ENCODE peak calls at places on chromosomes 2 and 18, in seven cellular contexts. J, H, Z, U, X, I and F are unnamed samples.

GRCh38 chr2:20212871-20213503 is 11.9 kb downstream of the SDC1 start:
- DNase-seq in X (no peak), U (no peak), I (no peak), Z (no peak), H (no peak), J (no peak), F (no peak)

GRCh38 chr18:27378396-27379094 is 193.4 kb upstream of the CHST9 start:
- DNase-seq in X (no peak), H (no peak), Z (no peak), I (no peak), J (no peak), U (peak; percentile 1), F (no peak)

GRCh38 chr2:767944-768343 is 90.7 kb upstream of the TMEM18 start:
- DNase-seq in I (no peak), X (no peak), U (no peak), J (no peak), Z (no peak), H (no peak), F (no peak)

GRCh38 chr2:103005386-103005785 is 243.6 kb downstream of the TMEM182 start:
- DNase-seq in U (no peak), H (no peak), J (no peak), X (no peak), Z (no peak), I (no peak), F (no peak)

GRCh38 chr18:8800445-8800844 is 95.1 kb downstream of the MTCL1 start:
- DNase-seq in I (no peak), H (peak; percentile 97), Z (no peak), U (peak; percentile 100), J (no peak), X (peak; percentile 89), F (no peak)

GRCh38 chr2:86064006-86064405 is 41.7 kb downstream of the POLR1A start:
- DNase-seq in X (no peak), H (no peak), J (no peak), Z (no peak), U (peak; percentile 66), I (no peak), F (no peak)

GRCh38 chr2:100029460-100029859 is 112.9 kb downstream of the AFF3 start:
- DNase-seq in J (no peak), X (no peak), I (no peak), U (no peak), Z (no peak), H (no peak), F (no peak)

GRCh38 chr2:12732663-12733062 is 15.9 kb downstream of the TRIB2 start:
- DNase-seq in U (no peak), Z (no peak), H (no peak), I (no peak), X (no peak), J (no peak), F (no peak)

GRCh38 chr18:51559198-51559901 is 361.9 kb upstream of the MEX3C start:
- DNase-seq in H (no peak), X (no peak), U (no peak), I (no peak), J (no peak), Z (no peak), F (no peak)

GRCh38 chr2:222440670-222441422 is 16.5 kb downstream of the SGPP2 start:
- DNase-seq in J (no peak), I (no peak), Z (no peak), H (peak; percentile 74), U (peak; percentile 82), X (no peak), F (no peak)

DNA sequence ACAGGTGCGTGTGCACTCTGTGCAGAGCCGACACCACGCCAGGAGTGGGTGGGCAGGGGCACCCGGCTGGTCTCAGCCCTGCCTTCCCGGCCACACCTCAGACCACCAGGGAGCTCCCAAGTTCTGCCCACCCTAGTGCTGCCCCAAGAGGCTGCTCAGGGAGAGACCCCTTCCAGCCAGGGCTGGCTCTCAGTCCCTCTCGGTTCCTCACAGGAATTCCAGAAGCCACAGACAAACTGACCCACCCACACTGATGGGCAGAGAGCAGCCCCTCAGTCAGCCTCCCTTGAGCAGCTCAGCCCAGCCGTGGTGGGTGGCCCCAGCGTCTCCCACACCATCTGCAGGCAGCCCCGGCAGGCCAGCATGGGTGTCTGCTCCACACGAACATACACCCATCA is 33.8 kb downstream of the GPC1 start:
- DNase-seq in U (no peak), X (no peak), J (no peak), Z (no peak), H (no peak), I (peak; percentile 8), F (no peak)
- TF ChIP-seq CTCF in U (no peak), X (no peak), J (no peak), Z (no peak), H (no peak), I (peak; percentile 13), F (no peak)

GRCh38 chr2:157784169-157784822 is 91.8 kb downstream of the ACVR1 start:
- DNase-seq in H (peak; percentile 44), J (peak; percentile 78), Z (no peak), U (no peak), X (no peak), I (no peak), F (no peak)
- TF ChIP-seq CTCF in H (no peak), J (no peak), Z (no peak), U (no peak), X (no peak), I (no peak), F (no peak)

GRCh38 chr2:72913531-72914225 is 3.6 kb upstream of the EMX1 start:
- DNase-seq in Z (no peak), U (no peak), J (no peak), X (no peak), H (no peak), I (no peak), F (no peak)
- TF ChIP-seq CTCF in Z (no peak), U (peak; percentile 12), J (no peak), X (no peak), H (peak; percentile 30), I (peak; percentile 24), F (no peak)

DNA sequence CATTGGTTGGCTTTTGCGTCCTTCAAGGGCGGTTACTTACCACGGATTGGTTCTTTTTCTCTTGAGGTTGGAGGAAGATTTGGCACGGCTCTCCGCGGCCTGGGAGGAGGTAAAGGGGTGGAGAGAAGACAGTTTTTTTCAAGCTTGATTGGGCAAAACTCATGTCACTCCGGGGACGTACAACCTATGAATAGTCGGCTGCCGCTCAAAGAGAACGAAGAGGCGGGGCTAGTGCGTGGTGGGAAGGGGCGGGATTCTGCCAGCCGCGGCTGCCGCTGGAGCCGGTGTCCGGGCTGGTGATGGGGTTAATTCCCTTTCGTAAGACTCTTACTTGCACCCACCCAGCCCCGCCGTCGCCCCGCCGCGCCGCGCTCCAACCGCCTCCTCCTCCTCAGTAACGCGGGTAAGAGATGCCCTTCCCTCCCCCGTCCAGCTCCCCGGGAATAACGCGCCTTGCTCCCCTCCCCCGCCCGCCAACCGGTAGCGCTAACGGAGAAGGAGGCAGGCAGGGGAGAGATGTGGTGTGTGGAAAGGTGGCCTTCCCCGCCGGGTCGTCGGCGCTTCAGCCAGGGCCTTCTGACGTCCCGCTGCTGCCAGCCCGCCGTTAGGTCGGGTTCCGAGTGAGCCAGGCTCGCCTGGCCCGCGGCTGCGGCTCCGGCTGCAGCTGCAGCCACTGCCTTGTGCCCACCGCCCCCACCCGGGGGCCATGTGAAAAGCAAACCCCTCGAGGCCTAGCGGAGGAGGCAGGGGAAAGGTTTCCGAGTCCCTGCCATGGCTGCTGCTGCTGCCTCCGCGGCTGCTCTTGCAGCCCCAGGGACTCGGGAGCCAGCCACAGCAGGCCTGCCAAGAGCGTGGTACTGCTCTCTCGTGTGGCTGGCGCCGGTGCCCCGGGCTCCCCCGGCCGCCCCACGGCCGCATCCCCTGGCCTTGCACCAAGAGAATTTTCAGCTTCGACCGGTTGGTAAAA is at the start of gene R3HDM1:
- DNase-seq in J (peak; percentile 94), I (peak; percentile 90), Z (peak; percentile 99), X (peak; percentile 100), H (peak; percentile 100), U (peak; percentile 100), F (peak; percentile 82)
- TF ChIP-seq CTCF in J (no peak), I (peak; percentile 38), Z (no peak), X (peak; percentile 7), H (no peak), U (no peak), F (no peak)

DNA sequence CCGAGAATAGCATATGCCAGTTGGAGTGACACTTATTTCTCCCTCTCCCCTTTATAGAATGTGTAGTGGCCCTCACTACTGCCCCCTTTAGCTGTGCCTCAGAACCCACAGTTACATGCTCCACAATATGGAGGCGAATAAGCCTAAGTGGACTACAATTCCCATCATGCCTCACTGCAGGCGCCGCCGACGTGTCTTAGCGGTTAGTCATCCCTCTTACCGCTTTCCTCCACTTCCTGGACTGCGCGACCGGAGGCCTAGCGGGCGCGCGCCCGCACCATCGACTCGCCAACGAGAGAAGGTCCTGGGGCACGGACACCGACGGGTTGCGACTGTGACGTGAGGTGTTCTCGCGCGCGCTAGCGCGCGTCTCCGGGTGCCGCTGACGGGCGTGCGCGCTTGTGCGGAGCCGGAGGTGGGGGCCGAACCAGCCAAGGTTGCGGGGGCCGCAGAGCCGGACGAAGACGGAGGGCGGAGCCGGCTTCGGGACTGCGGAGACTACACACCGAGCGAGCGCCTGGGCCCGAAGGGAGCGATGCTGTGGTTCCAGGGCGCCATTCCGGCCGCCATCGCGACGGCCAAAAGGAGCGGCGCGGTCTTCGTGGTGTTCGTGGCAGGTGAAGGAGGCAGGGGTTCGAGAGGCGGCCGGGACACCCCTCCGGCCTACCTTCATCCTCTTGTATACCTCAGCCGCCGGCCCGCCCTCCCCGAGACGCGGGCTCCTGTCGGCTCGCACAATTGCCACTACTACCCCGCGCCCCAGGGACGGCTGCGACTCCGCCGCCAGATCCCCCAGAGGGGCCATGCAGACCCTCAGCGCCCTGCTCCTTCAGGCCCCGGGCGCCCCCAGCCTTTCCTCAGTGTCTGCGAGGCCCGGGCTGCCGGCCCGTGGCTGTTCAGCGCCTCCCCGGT is at the start of gene UBXN4:
- DNase-seq in X (peak; percentile 97), Z (peak; percentile 99), J (peak; percentile 97), I (peak; percentile 90), U (peak; percentile 99), H (peak; percentile 99), F (peak; percentile 81)
- TF ChIP-seq CTCF in X (peak; percentile 48), Z (peak; percentile 74), J (no peak), I (peak; percentile 67), U (peak; percentile 54), H (peak; percentile 48), F (no peak)

GRCh38 chr2:164504253-164504652 is 117.0 kb downstream of the GRB14 start:
- DNase-seq in H (no peak), I (no peak), Z (no peak), J (no peak), X (no peak), U (peak; percentile 2), F (no peak)
- TF ChIP-seq CTCF in H (peak; percentile 37), I (peak; percentile 34), Z (no peak), J (no peak), X (peak; percentile 10), U (peak; percentile 34), F (no peak)

DNA sequence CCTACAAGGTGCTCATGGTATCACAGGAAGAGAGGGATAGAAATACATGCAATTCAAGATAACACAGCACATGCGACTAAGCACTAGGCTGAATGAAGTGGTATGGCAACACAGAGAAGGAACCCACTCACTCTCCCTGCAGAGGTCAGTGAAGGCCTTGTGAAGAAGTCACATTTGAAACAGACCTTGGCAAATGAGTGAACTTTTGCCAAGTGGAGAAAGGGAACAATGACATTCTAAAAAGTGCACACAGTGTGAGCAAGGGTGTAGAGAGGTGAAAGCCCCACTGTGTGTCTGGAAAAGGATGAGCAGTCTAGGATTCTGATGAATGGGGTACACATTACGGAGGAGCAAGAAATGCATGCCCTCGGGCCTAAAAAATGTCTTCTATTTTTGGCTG is 23.3 kb downstream of the KLF7 start:
- DNase-seq in I (no peak), X (no peak), J (no peak), Z (peak; percentile 77), H (peak; percentile 48), U (peak; percentile 30), F (no peak)
- TF ChIP-seq CTCF in I (no peak), X (no peak), J (no peak), Z (no peak), H (no peak), U (peak; percentile 20), F (no peak)